ENCODE peak calls at places on chromosome 1, in six cellular contexts. T, W, C, B, M and G are unnamed samples. For H3K9me3, the result is how much of the 10 kb centered on the place peaks cover.

GRCh38 chr1:218336353-218336752 is 8.8 kb upstream of the TGFB2 start:
- DNase-seq in T (no peak), W (no peak), C (peak), B (no peak), M (no peak), G (no peak)

GRCh38 chr1:228370941-228371740 is 35.5 kb downstream of the TRIM11 start:
- DNase-seq in T (no peak), W (no peak), C (no peak), B (no peak), M (no peak), G (no peak)

GRCh38 chr1:147722114-147722513 is 38.3 kb downstream of the GJA5 start:
- DNase-seq in T (no peak), W (no peak), C (no peak), B (no peak), M (no peak), G (no peak)

GRCh38 chr1:200983035-200983561 is 40.4 kb downstream of the KIF21B start:
- DNase-seq in T (no peak), W (no peak), C (no peak), B (no peak), M (no peak), G (no peak)

GRCh38 chr1:77668924-77669449 is 13.5 kb downstream of the ZZZ3 start:
- DNase-seq in T (no peak), W (no peak), C (no peak), B (no peak), M (no peak), G (no peak)

GRCh38 chr1:91124989-91125417 is 103.2 kb upstream of the ZNF644 start:
- DNase-seq in T (no peak), W (no peak), C (no peak), B (no peak), M (no peak), G (no peak)

GRCh38 chr1:117365350-117366280 is 1.6 kb upstream of the MAN1A2 start:
- DNase-seq in T (no peak), W (no peak), C (no peak), B (no peak), M (no peak), G (no peak)

GRCh38 chr1:21089299-21089698 is 87.4 kb downstream of the EIF4G3 start:
- DNase-seq in T (no peak), W (no peak), C (no peak), B (no peak), M (peak), G (no peak)

GRCh38 chr1:4745560-4745959 is 91.2 kb downstream of the AJAP1 start:
- DNase-seq in T (no peak), W (no peak), C (no peak), B (no peak), M (no peak), G (no peak)

DNA sequence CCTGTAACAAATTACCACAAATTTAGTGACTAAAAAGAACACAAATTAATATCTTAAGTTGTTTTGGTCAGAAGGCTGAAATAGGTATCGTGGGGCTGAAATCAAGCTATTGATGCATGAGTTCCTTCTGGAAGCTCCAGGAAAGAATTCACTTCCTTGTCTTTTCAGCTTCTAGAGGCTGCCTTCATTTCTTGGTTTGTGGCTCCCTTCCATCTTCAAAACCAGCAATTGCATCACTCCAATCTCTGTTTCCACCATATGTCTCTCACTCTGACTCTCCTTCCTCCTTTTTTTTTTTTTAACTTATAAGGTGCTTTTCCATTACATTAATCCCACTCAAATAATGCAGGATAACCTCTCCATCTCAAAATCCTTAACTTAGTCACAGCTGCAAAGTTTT is 78.4 kb downstream of the OLFM3 start:
- DNase-seq in T (no peak), W (no peak), C (no peak), B (no peak), M (no peak), G (no peak)
- H3K9me3 ChIP-seq in T (under half), W (under half), C (under half), B (under half), M (under half), G (under half)

DNA sequence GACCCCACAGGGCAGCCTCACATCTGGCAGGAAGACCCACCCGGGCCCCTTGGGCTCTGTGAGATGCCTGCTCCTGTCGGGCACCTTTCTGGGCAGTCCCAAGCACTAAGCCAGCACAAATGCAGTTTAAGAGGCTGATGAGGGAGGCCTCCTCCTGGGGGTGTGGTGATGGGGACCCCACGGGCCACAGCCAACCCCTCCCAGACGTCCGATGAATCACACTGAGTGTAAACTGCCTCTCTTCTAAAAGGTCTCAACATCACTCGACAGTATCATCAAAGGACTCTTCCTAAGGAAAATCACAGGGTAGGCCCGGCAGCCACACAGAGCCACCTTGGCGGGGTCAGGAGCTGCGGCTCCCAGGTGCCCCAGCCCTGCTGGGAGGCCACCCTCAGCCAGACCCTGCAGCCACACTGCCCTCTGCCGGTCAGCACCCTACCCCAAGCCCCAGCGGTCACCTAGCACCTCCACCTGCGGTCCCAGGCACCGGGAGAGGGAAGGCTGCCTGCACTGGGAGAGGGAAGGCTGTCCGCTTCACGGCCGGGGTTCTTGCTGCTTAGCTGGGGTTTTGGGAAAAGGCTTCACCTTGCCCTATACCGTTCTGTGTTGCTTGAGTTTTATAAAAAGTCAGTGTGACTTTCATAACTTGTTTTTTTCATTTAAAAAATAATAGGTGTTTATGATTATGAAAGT is 3.8 kb upstream of the PRKCZ start:
- DNase-seq in T (peak), W (peak), C (peak), B (no peak), M (peak), G (peak)
- TF ChIP-seq YY1 in T (no peak), W (peak), C (no peak), B (no peak), M (peak), G (no peak)

GRCh38 chr1:212752934-212753497 is 38.6 kb downstream of the NSL1 start:
- DNase-seq in T (no peak), W (no peak), C (no peak), B (peak), M (no peak), G (no peak)

GRCh38 chr1:212752256-212752933 is 39.2 kb downstream of the NSL1 start:
- DNase-seq in T (no peak), W (no peak), C (no peak), B (peak), M (no peak), G (no peak)

GRCh38 chr1:212754193-212754592 is 37.4 kb downstream of the NSL1 start:
- DNase-seq in T (no peak), W (no peak), C (no peak), B (no peak), M (no peak), G (no peak)

GRCh38 chr1:212753766-212754165 is 37.8 kb downstream of the NSL1 start:
- DNase-seq in T (no peak), W (no peak), C (no peak), B (no peak), M (no peak), G (no peak)

GRCh38 chr1:212754715-212755114 is 36.9 kb downstream of the NSL1 start:
- DNase-seq in T (no peak), W (no peak), C (peak), B (no peak), M (no peak), G (no peak)
- H3K4me3 ChIP-seq in T (no peak), W (no peak), C (no peak), B (no peak), M (no peak), G (no peak)

GRCh38 chr1:248622491-248623106 is 12.3 kb downstream of the OR2T11 start:
- DNase-seq in T (peak), W (no peak), C (peak), B (no peak), M (peak), G (no peak)
- H3K9me3 ChIP-seq in T (under half), W (half or more), C (under half), B (under half), M (under half), G (under half)